ENCODE peak calls at places on chromosomes 16 and 17, in nine cellular contexts. R is right cardiac atrium, Y is left lung, G is foreskin keratinocyte, C is tibial nerve, I is ovary, D is right atrium auricular region, Z is heart left ventricle, Q is prostate gland. H is an unnamed sample. For H3K4me1, the result is how much of the 10 kb centered on the place peaks cover.

GRCh38 chr17:6799738-6800137 is 23.7 kb downstream of the FBXO39 start:
- DNase-seq in Z (no peak), Y (no peak), Q (no peak), R (no peak), D (no peak), G (no peak), I (no peak), C (no peak), H (no peak)

GRCh38 chr17:77228224-77229215 is 87.8 kb downstream of the SEC14L1 start:
- DNase-seq in Y (no peak), Q (no peak), D (no peak), I (no peak), Z (no peak), C (no peak), R (no peak), G (no peak), H (no peak)

GRCh38 chr16:75591001-75591852 is 25.0 kb downstream of the GABARAPL2 start:
- DNase-seq in I (peak), Q (peak), Y (no peak), C (no peak), R (peak), G (no peak), D (peak), Z (peak), H (peak)

GRCh38 chr17:76667356-76667755 is 23.8 kb upstream of the ST6GALNAC1 start:
- DNase-seq in R (no peak), Y (no peak), G (no peak), C (no peak), D (no peak), I (no peak), Z (no peak), Q (no peak), H (no peak)

GRCh38 chr17:76673729-76674128 is 30.2 kb upstream of the ST6GALNAC1 start:
- DNase-seq in Q (no peak), D (no peak), R (no peak), Z (no peak), I (no peak), G (no peak), C (no peak), Y (no peak), H (no peak)

GRCh38 chr17:80619535-80620235 is 75.0 kb downstream of the RPTOR start:
- DNase-seq in Y (no peak), Q (no peak), C (no peak), Z (no peak), D (no peak), I (no peak), R (no peak), G (peak), H (no peak)

GRCh38 chr16:75792781-75793180 is 66.5 kb upstream of the CPHXL start:
- DNase-seq in Q (no peak), R (no peak), G (no peak), C (no peak), Z (no peak), Y (no peak), D (no peak), I (no peak), H (no peak)

GRCh38 chr17:16428098-16428882 is 12.9 kb downstream of the TRPV2 start:
- DNase-seq in I (peak), Q (no peak), D (no peak), Y (peak), R (no peak), G (peak), C (no peak), Z (peak), H (no peak)

GRCh38 chr17:71252446-71252845 is 868.4 kb upstream of the SOX9 start:
- DNase-seq in G (no peak), C (no peak), R (no peak), I (no peak), D (no peak), Z (no peak), Q (no peak), Y (no peak), H (no peak)

GRCh38 chr16:56603589-56603988 is 4.8 kb upstream of the MT2A start:
- DNase-seq in Y (no peak), Z (peak), G (peak), Q (peak), C (no peak), D (no peak), I (no peak), R (peak), H (no peak)

GRCh38 chr17:69325518-69326301 is 1.2 kb downstream of the ABCA5 start:
- DNase-seq in R (no peak), Q (no peak), Y (no peak), G (no peak), I (no peak), C (no peak), D (no peak), Z (no peak), H (no peak)

GRCh38 chr17:683499-684254 is 31.0 kb downstream of the VPS53 start:
- DNase-seq in Z (no peak), G (no peak), I (no peak), D (no peak), C (no peak), R (no peak), Y (no peak), Q (no peak), H (no peak)

GRCh38 chr16:54110582-54110981 is 176.0 kb downstream of the IRX3 start:
- DNase-seq in Z (no peak), I (no peak), G (no peak), D (no peak), Q (no peak), C (no peak), Y (no peak), R (no peak), H (no peak)

GRCh38 chr16:4682616-4683254 is 10.6 kb upstream of the NUDT16L1 start:
- DNase-seq in Z (no peak), C (no peak), G (no peak), D (no peak), Y (peak), R (no peak), Q (peak), I (peak), H (no peak)

GRCh38 chr16:81485824-81486554 is 41.4 kb downstream of the CMIP start:
- DNase-seq in D (peak), I (no peak), Y (no peak), Q (no peak), R (peak), Z (peak), G (no peak), C (no peak), H (no peak)

GRCh38 chr16:88678224-88678979 is 7.9 kb downstream of the SNAI3 start:
- DNase-seq in Q (no peak), D (no peak), G (no peak), Y (peak), R (no peak), I (no peak), C (no peak), Z (no peak), H (no peak)

GRCh38 chr17:42135664-42136653 is 13.4 kb downstream of the HSPB9 start:
- DNase-seq in Q (no peak), G (peak), I (peak), D (peak), Y (peak), C (no peak), R (peak), Z (peak), H (no peak)

GRCh38 chr17:5049314-5049819 is 14.1 kb upstream of the SLC52A1 start:
- DNase-seq in D (no peak), C (no peak), R (no peak), I (no peak), Z (no peak), Q (no peak), Y (no peak), G (no peak), H (no peak)

GRCh38 chr17:83053021-83053778 is 26.2 kb upstream of the METRNL start:
- DNase-seq in R (peak), Y (no peak), I (peak), G (no peak), D (no peak), Q (no peak), C (peak), Z (no peak), H (no peak)

GRCh38 chr17:78826426-78826825 is 14.2 kb downstream of the USP36 start:
- DNase-seq in I (no peak), D (no peak), Z (no peak), R (no peak), C (no peak), Y (no peak), Q (no peak), G (no peak), H (no peak)

GRCh38 chr17:69336996-69337395 is 10.1 kb upstream of the ABCA5 start:
- DNase-seq in C (no peak), I (no peak), Y (no peak), Q (no peak), G (no peak), R (no peak), Z (no peak), D (no peak), H (no peak)

GRCh38 chr17:72362466-72363335 is 241.9 kb downstream of the SOX9 start:
- DNase-seq in Y (no peak), Z (no peak), Q (no peak), R (no peak), G (peak), I (no peak), D (no peak), C (no peak), H (no peak)

GRCh38 chr17:6435968-6436367 is 1.0 kb upstream of the AIPL1 start:
- DNase-seq in C (no peak), G (peak), Q (peak), Z (peak), I (peak), Y (no peak), D (peak), R (peak), H (no peak)

GRCh38 chr17:77246110-77247047 is 105.6 kb downstream of the SEC14L1 start:
- DNase-seq in Z (no peak), I (no peak), G (no peak), Q (no peak), D (no peak), Y (no peak), R (no peak), C (no peak), H (no peak)

GRCh38 chr17:52105601-52106000 is 52.9 kb downstream of the CA10 start:
- DNase-seq in G (peak), Q (no peak), Z (no peak), D (no peak), Y (no peak), I (no peak), R (no peak), C (no peak), H (no peak)

GRCh38 chr17:63601439-63602371 is 1.0 kb downstream of the TACO1 start:
- DNase-seq in D (no peak), Y (no peak), C (no peak), I (no peak), G (no peak), Z (no peak), R (no peak), Q (no peak), H (no peak)

GRCh38 chr17:80068301-80069160 is 32.1 kb downstream of the CCDC40 start:
- DNase-seq in Y (no peak), C (no peak), Q (peak), I (peak), R (peak), Z (peak), D (peak), G (no peak), H (no peak)

GRCh38 chr17:2011421-2012371 is 13.4 kb downstream of the RTN4RL1 start:
- DNase-seq in R (peak), C (peak), Y (no peak), Q (peak), I (no peak), G (peak), D (peak), Z (no peak), H (no peak)

GRCh38 chr16:83258366-83258765 is 549.4 kb upstream of the HSBP1 start:
- DNase-seq in C (no peak), Q (no peak), R (no peak), Z (no peak), Y (no peak), D (no peak), I (no peak), G (no peak), H (no peak)

GRCh38 chr16:54980821-54981220 is 50.2 kb downstream of the IRX5 start:
- DNase-seq in Z (no peak), Q (no peak), I (no peak), R (no peak), C (no peak), D (no peak), G (no peak), Y (no peak), H (no peak)

GRCh38 chr17:66398059-66398458 is 95.6 kb downstream of the PRKCA start:
- DNase-seq in I (no peak), R (no peak), Z (no peak), D (no peak), Y (no peak), C (no peak), Q (no peak), G (no peak), H (no peak)

GRCh38 chr17:53336281-53336680 is 486.4 kb upstream of the KIF2B start:
- DNase-seq in Y (no peak), I (no peak), G (peak), C (no peak), Q (no peak), D (no peak), Z (no peak), R (no peak), H (no peak)

GRCh38 chr17:17151962-17152361 is 54.2 kb downstream of the PLD6 start:
- DNase-seq in R (peak), C (peak), I (peak), D (peak), Q (peak), Y (peak), G (peak), Z (peak), H (peak)

GRCh38 chr16:73027655-73028220 is 20.2 kb downstream of the ZFHX3 start:
- DNase-seq in D (no peak), C (no peak), I (no peak), Y (no peak), R (no peak), Z (no peak), G (no peak), Q (no peak), H (no peak)

GRCh38 chr17:73348018-73348823 is 36.4 kb upstream of the CDC42EP4 start:
- DNase-seq in D (no peak), R (no peak), G (no peak), Y (peak), Z (no peak), I (no peak), Q (no peak), C (no peak), H (no peak)

GRCh38 chr17:72416054-72416691 is 295.4 kb downstream of the SOX9 start:
- DNase-seq in Z (no peak), D (no peak), G (peak), Y (no peak), I (no peak), R (no peak), C (no peak), Q (peak), H (no peak)

GRCh38 chr17:4304417-4305027 is 40.7 kb upstream of the ANKFY1 start:
- DNase-seq in G (no peak), R (no peak), Q (peak), I (no peak), C (no peak), Z (no peak), D (no peak), Y (no peak), H (no peak)

GRCh38 chr16:3637371-3637923 is 17.0 kb upstream of the DNASE1 start:
- DNase-seq in Q (no peak), I (no peak), Z (no peak), C (no peak), D (peak), R (no peak), G (no peak), Y (no peak), H (no peak)

DNA sequence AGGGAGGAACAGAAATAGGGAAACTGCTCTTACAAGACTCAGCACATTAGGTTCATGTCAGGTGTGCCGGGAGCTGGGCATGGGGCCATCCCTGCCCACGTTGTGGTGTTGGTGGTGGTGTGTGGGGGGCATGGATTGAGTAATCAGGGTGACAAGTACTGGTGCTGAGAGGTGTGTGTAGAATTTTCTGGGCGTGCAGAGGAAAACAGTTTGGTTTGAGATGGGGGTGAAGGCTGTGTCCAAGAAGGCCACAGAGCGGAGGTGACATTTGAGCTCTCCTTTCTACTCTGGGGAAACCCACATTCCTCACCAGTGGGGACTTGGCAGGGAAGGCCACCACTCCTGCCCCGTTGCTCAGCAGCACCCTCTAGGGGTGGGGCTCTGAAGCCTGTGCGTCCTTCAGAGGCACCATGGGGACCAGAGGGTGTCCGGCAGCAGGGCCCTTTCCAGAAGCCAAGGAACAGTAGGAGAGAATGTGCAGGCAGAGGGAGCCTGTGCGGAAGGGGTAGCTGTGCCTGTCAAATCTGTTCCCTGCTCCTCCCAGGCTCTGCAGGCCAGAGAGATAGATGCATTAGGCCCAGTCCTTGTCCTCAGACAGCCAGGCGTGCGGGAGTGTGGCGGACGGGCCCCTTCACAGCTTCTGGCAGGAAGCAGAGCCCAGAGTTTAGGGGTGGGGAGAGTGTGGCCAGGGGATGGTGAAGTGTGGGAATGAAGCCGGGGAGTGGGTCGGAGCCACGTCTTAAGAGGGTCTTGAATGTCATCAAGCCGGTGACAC is 48.7 kb upstream of the GSE1 start:
- DNase-seq in D (no peak), R (no peak), C (no peak), Q (no peak), G (no peak), Z (no peak), Y (peak), I (no peak), H (no peak)
- H3K4me1 ChIP-seq in D (under half), R (under half), C (under half), Q (under half), G (under half), Z (under half), Y (under half), I (under half), H (under half)

DNA sequence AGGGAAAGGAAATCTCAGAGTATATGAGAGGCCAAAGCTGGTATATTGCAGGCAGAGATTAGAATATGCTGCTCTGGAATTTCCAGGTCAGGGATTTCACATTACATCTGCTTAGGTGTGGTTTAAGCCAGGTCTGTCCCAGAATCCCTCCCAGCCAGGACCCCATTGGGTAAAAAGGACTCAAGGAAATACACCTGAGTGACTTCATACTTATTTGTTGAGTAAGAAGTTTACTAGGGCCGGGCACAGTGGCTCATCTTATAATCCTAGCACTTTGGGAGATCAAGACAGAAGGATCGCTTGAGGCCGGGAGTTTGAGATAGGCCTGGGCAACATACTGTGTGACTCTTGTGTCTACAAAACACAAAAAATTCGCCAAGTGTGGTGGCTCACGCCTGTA is 7.2 kb downstream of the PIPOX start:
- DNase-seq in R (no peak), D (no peak), Z (no peak), C (no peak), Q (no peak), I (no peak), G (no peak), Y (no peak), H (no peak)
- H3K4me1 ChIP-seq in R (under half), D (under half), Z (under half), C (under half), Q (under half), I (under half), G (under half), Y (under half), H (under half)

GRCh38 chr17:55726440-55726839 is 3.8 kb upstream of the TMEM100 start:
- DNase-seq in Y (no peak), R (peak), Q (peak), D (peak), Z (peak), I (peak), G (peak), C (peak), H (peak)
- H3K4me1 ChIP-seq in Y (under half), R (under half), Q (under half), D (under half), Z (under half), I (under half), G (under half), C (under half), H (half or more)

DNA sequence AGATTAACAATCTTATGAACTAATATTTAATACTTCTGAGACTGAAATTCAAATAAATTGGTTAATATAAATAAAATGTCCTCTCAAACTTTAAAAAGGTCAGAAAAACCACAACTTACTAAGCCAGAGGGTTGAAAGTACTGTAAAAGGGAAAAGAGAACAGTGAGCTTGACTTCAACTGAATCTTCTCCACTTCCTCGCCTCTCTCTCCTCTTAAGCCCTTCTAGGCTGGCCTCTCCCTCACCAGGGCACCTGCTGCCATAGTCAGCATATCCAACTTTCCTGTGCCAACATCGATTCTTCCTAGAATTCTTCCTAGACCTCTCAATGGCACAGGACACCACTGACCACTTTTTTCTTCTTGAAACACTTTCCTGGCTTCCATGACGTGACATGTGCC is 19.4 kb downstream of the GNA13 start:
- DNase-seq in R (no peak), Q (no peak), I (no peak), D (no peak), C (no peak), Y (no peak), Z (no peak), G (no peak), H (no peak)
- H3K4me1 ChIP-seq in R (under half), Q (under half), I (under half), D (under half), C (under half), Y (under half), Z (under half), G (under half), H (half or more)

DNA sequence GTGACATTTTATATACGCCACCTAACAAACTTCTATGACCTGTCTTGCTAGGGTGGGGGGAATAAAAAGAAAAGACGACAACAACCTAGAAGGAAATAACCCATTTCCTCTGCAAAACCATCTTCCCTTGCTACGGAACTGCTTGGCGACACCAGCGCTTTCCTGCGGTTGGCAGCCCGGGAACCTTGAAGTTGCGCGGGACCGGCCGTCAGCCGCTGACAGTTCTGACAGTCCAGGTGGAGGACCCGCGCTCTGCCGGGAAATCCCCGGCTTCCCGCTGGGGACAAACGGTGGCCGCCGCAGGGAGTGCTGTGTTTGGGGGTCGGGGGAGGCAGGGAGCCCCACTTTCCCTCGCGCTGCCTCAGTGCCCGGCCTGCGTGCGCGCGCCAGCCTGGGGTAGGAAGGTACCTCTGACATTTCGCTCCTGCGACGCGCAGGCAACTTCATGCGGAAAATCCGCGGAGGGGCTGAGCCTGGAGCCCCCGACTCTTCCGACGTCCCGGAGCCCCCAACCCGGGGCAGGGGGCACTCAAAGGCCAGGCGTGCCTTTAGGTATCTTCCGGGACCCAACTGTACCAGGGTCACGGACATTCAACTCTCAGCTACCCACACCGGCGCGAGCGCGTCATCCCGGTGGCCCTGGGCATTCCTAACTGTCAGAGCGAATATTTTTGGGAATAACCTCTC is 516 bp downstream of the SLC16A6 start:
- DNase-seq in C (no peak), Z (no peak), R (peak), I (peak), G (peak), D (no peak), Y (peak), Q (peak), H (no peak)
- H3K4me1 ChIP-seq in C (under half), Z (under half), R (under half), I (under half), G (under half), D (under half), Y (under half), Q (under half), H (under half)

DNA sequence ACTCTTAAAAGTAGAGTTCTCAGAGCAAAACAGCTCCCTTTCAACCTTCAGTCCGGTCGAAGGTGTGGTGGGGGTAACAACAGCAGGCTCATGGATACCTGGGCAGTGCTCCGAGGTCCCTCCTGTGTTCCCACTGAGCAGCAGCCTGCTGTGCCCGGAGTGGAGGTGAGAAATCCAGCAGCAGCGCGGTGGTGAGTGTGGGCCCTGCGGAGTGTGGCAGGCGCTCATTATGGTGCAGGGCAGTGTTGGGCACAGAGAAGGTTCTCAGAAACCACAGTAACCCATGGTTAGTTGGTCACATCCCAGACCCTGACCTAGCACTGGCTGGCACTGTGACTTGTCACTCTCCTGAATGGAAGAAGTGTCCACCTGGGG is 5.0 kb upstream of the P4HB start:
- DNase-seq in I (no peak), D (no peak), Q (no peak), Y (no peak), G (no peak), R (no peak), C (no peak), Z (no peak), H (no peak)
- H3K4me1 ChIP-seq in I (under half), D (under half), Q (under half), Y (under half), G (under half), R (under half), C (under half), Z (under half), H (under half)